ENCODE peak calls at places on chromosomes 16 and 17, in four cellular contexts. One of them, this sample, is unnamed.

GRCh38 chr17:73228748-73229236 is 32.9 kb downstream of the CPSF4L start:
- DNase-seq in activated CD8-positive, alpha-beta T cell treated with anti-CD3 and anti-CD28 coated beads, Interleukin-2, amount 10 ng/mL, durations not matched to agents 7 days and 5 days: peak
- DNase-seq in T-helper 1 cell: no peak
- DNase-seq in sciatic nerve: peak
- DNase-seq in this sample: no peak

GRCh38 chr17:28501421-28502284 is 4.5 kb upstream of the FOXN1 start:
- DNase-seq in sciatic nerve: no peak
- DNase-seq in activated CD8-positive, alpha-beta T cell treated with anti-CD3 and anti-CD28 coated beads, Interleukin-2, amount 10 ng/mL, durations not matched to agents 7 days and 5 days: no peak
- DNase-seq in T-helper 1 cell: no peak
- DNase-seq in this sample: no peak

GRCh38 chr17:16447676-16448075 is 32.3 kb downstream of the TRPV2 start:
- DNase-seq in T-helper 1 cell: no peak
- DNase-seq in activated CD8-positive, alpha-beta T cell treated with anti-CD3 and anti-CD28 coated beads, Interleukin-2, amount 10 ng/mL, durations not matched to agents 7 days and 5 days: no peak
- DNase-seq in sciatic nerve: no peak
- DNase-seq in this sample: no peak

GRCh38 chr17:7280519-7281073 is 922 bp upstream of the SLC2A4 start:
- DNase-seq in sciatic nerve: peak
- DNase-seq in activated CD8-positive, alpha-beta T cell treated with anti-CD3 and anti-CD28 coated beads, Interleukin-2, amount 10 ng/mL, durations not matched to agents 7 days and 5 days: peak
- DNase-seq in T-helper 1 cell: peak
- DNase-seq in this sample: peak

GRCh38 chr16:4556580-4556979 is 440 bp downstream of the C16orf96 start:
- DNase-seq in T-helper 1 cell: no peak
- DNase-seq in activated CD8-positive, alpha-beta T cell treated with anti-CD3 and anti-CD28 coated beads, Interleukin-2, amount 10 ng/mL, durations not matched to agents 7 days and 5 days: no peak
- DNase-seq in sciatic nerve: no peak
- DNase-seq in this sample: no peak

GRCh38 chr17:21058098-21058893 is 15.5 kb upstream of the USP22 start:
- DNase-seq in sciatic nerve: no peak
- DNase-seq in T-helper 1 cell: no peak
- DNase-seq in activated CD8-positive, alpha-beta T cell treated with anti-CD3 and anti-CD28 coated beads, Interleukin-2, amount 10 ng/mL, durations not matched to agents 7 days and 5 days: peak
- DNase-seq in this sample: no peak

GRCh38 chr16:19389246-19389645 is 28.4 kb upstream of the TMC5 start:
- DNase-seq in activated CD8-positive, alpha-beta T cell treated with anti-CD3 and anti-CD28 coated beads, Interleukin-2, amount 10 ng/mL, durations not matched to agents 7 days and 5 days: peak
- DNase-seq in T-helper 1 cell: peak
- DNase-seq in sciatic nerve: peak
- DNase-seq in this sample: peak

GRCh38 chr16:74718140-74718539 is 17.5 kb upstream of the MLKL start:
- DNase-seq in T-helper 1 cell: no peak
- DNase-seq in sciatic nerve: no peak
- DNase-seq in activated CD8-positive, alpha-beta T cell treated with anti-CD3 and anti-CD28 coated beads, Interleukin-2, amount 10 ng/mL, durations not matched to agents 7 days and 5 days: no peak
- DNase-seq in this sample: no peak

GRCh38 chr17:74404218-74404617 is 27.7 kb upstream of the GPRC5C start:
- DNase-seq in activated CD8-positive, alpha-beta T cell treated with anti-CD3 and anti-CD28 coated beads, Interleukin-2, amount 10 ng/mL, durations not matched to agents 7 days and 5 days: no peak
- DNase-seq in sciatic nerve: no peak
- DNase-seq in T-helper 1 cell: no peak
- DNase-seq in this sample: no peak

GRCh38 chr16:3022208-3022696 is 1.5 kb downstream of the HCFC1R1 start:
- DNase-seq in activated CD8-positive, alpha-beta T cell treated with anti-CD3 and anti-CD28 coated beads, Interleukin-2, amount 10 ng/mL, durations not matched to agents 7 days and 5 days: peak
- DNase-seq in sciatic nerve: peak
- DNase-seq in T-helper 1 cell: peak
- DNase-seq in this sample: peak

GRCh38 chr17:79183221-79184158 is 108.9 kb downstream of the ENGASE start:
- DNase-seq in sciatic nerve: no peak
- DNase-seq in activated CD8-positive, alpha-beta T cell treated with anti-CD3 and anti-CD28 coated beads, Interleukin-2, amount 10 ng/mL, durations not matched to agents 7 days and 5 days: no peak
- DNase-seq in T-helper 1 cell: no peak
- DNase-seq in this sample: no peak

GRCh38 chr16:19532601-19533000 is 8.9 kb downstream of the CCP110 start:
- DNase-seq in T-helper 1 cell: no peak
- DNase-seq in sciatic nerve: no peak
- DNase-seq in activated CD8-positive, alpha-beta T cell treated with anti-CD3 and anti-CD28 coated beads, Interleukin-2, amount 10 ng/mL, durations not matched to agents 7 days and 5 days: no peak
- DNase-seq in this sample: no peak

GRCh38 chr16:66189951-66190350 is 176.5 kb upstream of the CDH5 start:
- DNase-seq in T-helper 1 cell: no peak
- DNase-seq in sciatic nerve: no peak
- DNase-seq in activated CD8-positive, alpha-beta T cell treated with anti-CD3 and anti-CD28 coated beads, Interleukin-2, amount 10 ng/mL, durations not matched to agents 7 days and 5 days: no peak
- DNase-seq in this sample: no peak

GRCh38 chr16:86142801-86143236 is 243.9 kb downstream of the IRF8 start:
- DNase-seq in sciatic nerve: no peak
- DNase-seq in T-helper 1 cell: no peak
- DNase-seq in activated CD8-positive, alpha-beta T cell treated with anti-CD3 and anti-CD28 coated beads, Interleukin-2, amount 10 ng/mL, durations not matched to agents 7 days and 5 days: no peak
- DNase-seq in this sample: no peak

GRCh38 chr16:27432600-27432957 is 30.6 kb downstream of the IL21R start:
- DNase-seq in activated CD8-positive, alpha-beta T cell treated with anti-CD3 and anti-CD28 coated beads, Interleukin-2, amount 10 ng/mL, durations not matched to agents 7 days and 5 days: no peak
- DNase-seq in T-helper 1 cell: no peak
- DNase-seq in sciatic nerve: no peak
- DNase-seq in this sample: no peak

GRCh38 chr17:50865060-50865867 is 890 bp downstream of the TOB1 start:
- DNase-seq in T-helper 1 cell: peak
- DNase-seq in activated CD8-positive, alpha-beta T cell treated with anti-CD3 and anti-CD28 coated beads, Interleukin-2, amount 10 ng/mL, durations not matched to agents 7 days and 5 days: peak
- DNase-seq in sciatic nerve: peak
- DNase-seq in this sample: peak

GRCh38 chr17:42200702-42201101 is 6.4 kb upstream of the GHDC start:
- DNase-seq in sciatic nerve: no peak
- DNase-seq in T-helper 1 cell: no peak
- DNase-seq in activated CD8-positive, alpha-beta T cell treated with anti-CD3 and anti-CD28 coated beads, Interleukin-2, amount 10 ng/mL, durations not matched to agents 7 days and 5 days: no peak
- DNase-seq in this sample: no peak

GRCh38 chr17:21215935-21216334 is 2.0 kb upstream of the TMEM11 start:
- DNase-seq in activated CD8-positive, alpha-beta T cell treated with anti-CD3 and anti-CD28 coated beads, Interleukin-2, amount 10 ng/mL, durations not matched to agents 7 days and 5 days: no peak
- DNase-seq in sciatic nerve: no peak
- DNase-seq in T-helper 1 cell: no peak
- DNase-seq in this sample: no peak

GRCh38 chr16:57069053-57069452 is 23.3 kb upstream of the CPNE2 start:
- DNase-seq in activated CD8-positive, alpha-beta T cell treated with anti-CD3 and anti-CD28 coated beads, Interleukin-2, amount 10 ng/mL, durations not matched to agents 7 days and 5 days: no peak
- DNase-seq in T-helper 1 cell: no peak
- DNase-seq in sciatic nerve: no peak
- DNase-seq in this sample: no peak

GRCh38 chr16:76854234-76854633 is 336.8 kb upstream of the MON1B start:
- DNase-seq in activated CD8-positive, alpha-beta T cell treated with anti-CD3 and anti-CD28 coated beads, Interleukin-2, amount 10 ng/mL, durations not matched to agents 7 days and 5 days: no peak
- DNase-seq in sciatic nerve: no peak
- DNase-seq in T-helper 1 cell: no peak
- DNase-seq in this sample: no peak

GRCh38 chr17:17079761-17080160 is 37.5 kb downstream of the MPRIP start:
- DNase-seq in T-helper 1 cell: no peak
- DNase-seq in sciatic nerve: peak
- DNase-seq in activated CD8-positive, alpha-beta T cell treated with anti-CD3 and anti-CD28 coated beads, Interleukin-2, amount 10 ng/mL, durations not matched to agents 7 days and 5 days: no peak
- DNase-seq in this sample: no peak

GRCh38 chr17:76578376-76578775 is 7.3 kb downstream of the ST6GALNAC2 start:
- DNase-seq in T-helper 1 cell: no peak
- DNase-seq in sciatic nerve: no peak
- DNase-seq in activated CD8-positive, alpha-beta T cell treated with anti-CD3 and anti-CD28 coated beads, Interleukin-2, amount 10 ng/mL, durations not matched to agents 7 days and 5 days: no peak
- DNase-seq in this sample: no peak

GRCh38 chr17:70510288-70510687 is 341.0 kb downstream of the KCNJ2 start:
- DNase-seq in activated CD8-positive, alpha-beta T cell treated with anti-CD3 and anti-CD28 coated beads, Interleukin-2, amount 10 ng/mL, durations not matched to agents 7 days and 5 days: no peak
- DNase-seq in sciatic nerve: no peak
- DNase-seq in T-helper 1 cell: no peak
- DNase-seq in this sample: no peak

GRCh38 chr16:31874354-31875111 is 926 bp downstream of the ZNF267 start:
- DNase-seq in T-helper 1 cell: no peak
- DNase-seq in sciatic nerve: no peak
- DNase-seq in activated CD8-positive, alpha-beta T cell treated with anti-CD3 and anti-CD28 coated beads, Interleukin-2, amount 10 ng/mL, durations not matched to agents 7 days and 5 days: peak
- DNase-seq in this sample: peak

GRCh38 chr16:55933038-55933437 is 57.9 kb upstream of the CES5A start:
- DNase-seq in T-helper 1 cell: no peak
- DNase-seq in activated CD8-positive, alpha-beta T cell treated with anti-CD3 and anti-CD28 coated beads, Interleukin-2, amount 10 ng/mL, durations not matched to agents 7 days and 5 days: no peak
- DNase-seq in sciatic nerve: no peak
- DNase-seq in this sample: no peak

GRCh38 chr17:948284-948852 is 31.2 kb downstream of the NXN start:
- DNase-seq in T-helper 1 cell: no peak
- DNase-seq in activated CD8-positive, alpha-beta T cell treated with anti-CD3 and anti-CD28 coated beads, Interleukin-2, amount 10 ng/mL, durations not matched to agents 7 days and 5 days: no peak
- DNase-seq in sciatic nerve: no peak
- DNase-seq in this sample: no peak

GRCh38 chr17:49201481-49201927 is 8.9 kb downstream of the GNGT2 start:
- DNase-seq in activated CD8-positive, alpha-beta T cell treated with anti-CD3 and anti-CD28 coated beads, Interleukin-2, amount 10 ng/mL, durations not matched to agents 7 days and 5 days: no peak
- DNase-seq in sciatic nerve: no peak
- DNase-seq in T-helper 1 cell: no peak
- DNase-seq in this sample: no peak